ENCODE peak calls at places on chromosomes 6 and 20, in ten cellular contexts. C is ovary, E is H1, G is GM12878, K is stomach, N is sigmoid colon, P is HepG2, T is upper lobe of left lung, X is transverse colon, A is A549. Y is an unnamed sample.

GRCh38 chr6:85764844-85765243 is 122.2 kb upstream of the SYNCRIP start:
- DNase-seq in C (no peak), E (no peak), G (no peak), K (no peak), N (no peak), P (peak), T (no peak), X (no peak), A (no peak), Y (no peak)

GRCh38 chr6:1758076-1758679 is 148.5 kb downstream of the FOXC1 start:
- DNase-seq in C (no peak), E (no peak), G (no peak), K (no peak), N (no peak), P (no peak), T (no peak), X (no peak), A (no peak), Y (no peak)

GRCh38 chr6:167742719-167743303 is 83.9 kb upstream of the AFDN start:
- DNase-seq in C (no peak), E (no peak), G (no peak), K (no peak), N (no peak), P (peak), T (no peak), X (no peak), A (no peak), Y (no peak)

GRCh38 chr20:38173237-38174156 is 8.4 kb upstream of the TGM2 start:
- DNase-seq in C (no peak), E (no peak), G (no peak), K (peak), N (peak), P (peak), T (no peak), X (no peak), A (peak), Y (no peak)

GRCh38 chr6:167492096-167492449 is 167.2 kb downstream of the TTLL2 start:
- DNase-seq in C (no peak), E (no peak), G (no peak), K (no peak), N (peak), P (no peak), T (no peak), X (no peak), A (no peak), Y (peak)

GRCh38 chr6:134056046-134056445 is 3.6 kb upstream of the SLC2A12 start:
- DNase-seq in C (no peak), E (no peak), G (no peak), K (no peak), N (no peak), P (no peak), T (no peak), X (no peak), A (no peak), Y (no peak)

GRCh38 chr6:51792273-51793030 is 295.0 kb downstream of the PKHD1 start:
- DNase-seq in C (no peak), E (no peak), G (no peak), K (no peak), N (no peak), P (no peak), T (no peak), X (no peak), A (no peak), Y (no peak)

GRCh38 chr6:7406743-7407142 is 17.1 kb downstream of the RIOK1 start:
- DNase-seq in C (no peak), E (no peak), G (no peak), K (no peak), N (no peak), P (no peak), T (no peak), X (no peak), A (no peak), Y (no peak)

GRCh38 chr20:43911066-43911465 is 3.6 kb upstream of the TOX2 start:
- DNase-seq in C (no peak), E (no peak), G (no peak), K (no peak), N (no peak), P (no peak), T (no peak), X (no peak), A (no peak), Y (no peak)

GRCh38 chr20:36407196-36407733 is 101.1 kb downstream of the DLGAP4 start:
- DNase-seq in C (no peak), E (no peak), G (no peak), K (no peak), N (no peak), P (no peak), T (no peak), X (no peak), A (no peak), Y (no peak)

GRCh38 chr6:15016813-15017212 is 229.1 kb upstream of the JARID2 start:
- DNase-seq in C (no peak), E (no peak), G (no peak), K (no peak), N (no peak), P (no peak), T (no peak), X (no peak), A (no peak), Y (no peak)

GRCh38 chr6:109769213-109769612 is 78.1 kb downstream of the FIG4 start:
- DNase-seq in C (no peak), E (no peak), G (no peak), K (no peak), N (no peak), P (no peak), T (no peak), X (no peak), A (no peak), Y (no peak)

GRCh38 chr6:41658551-41659069 is 20.3 kb downstream of the MDFI start:
- DNase-seq in C (no peak), E (no peak), G (no peak), K (no peak), N (no peak), P (no peak), T (peak), X (no peak), A (no peak), Y (no peak)

GRCh38 chr6:24313477-24314141 is 44.2 kb downstream of the DCDC2 start:
- DNase-seq in C (no peak), E (no peak), G (no peak), K (peak), N (no peak), P (peak), T (peak), X (no peak), A (peak), Y (no peak)

GRCh38 chr6:293185-294174 is 1.2 kb downstream of the DUSP22 start:
- DNase-seq in C (no peak), E (no peak), G (no peak), K (no peak), N (peak), P (no peak), T (no peak), X (peak), A (no peak), Y (peak)

GRCh38 chr6:42182101-42182500 is 8.9 kb downstream of the GUCA1A start:
- DNase-seq in C (no peak), E (no peak), G (no peak), K (peak), N (no peak), P (no peak), T (no peak), X (no peak), A (no peak), Y (no peak)

GRCh38 chr6:83757021-83757420 is 48.1 kb upstream of the SNAP91 start:
- DNase-seq in C (no peak), E (no peak), G (no peak), K (no peak), N (no peak), P (no peak), T (no peak), X (no peak), A (no peak), Y (no peak)

GRCh38 chr20:5081196-5081595 is 38.6 kb downstream of the PCNA start:
- DNase-seq in C (no peak), E (no peak), G (no peak), K (no peak), N (no peak), P (no peak), T (no peak), X (no peak), A (no peak), Y (no peak)

GRCh38 chr6:25061289-25061945 is 125.7 kb upstream of the RIPOR2 start:
- DNase-seq in C (peak), E (peak), G (no peak), K (no peak), N (no peak), P (no peak), T (no peak), X (no peak), A (no peak), Y (no peak)

GRCh38 chr6:47440722-47441121 is 36.9 kb upstream of the CD2AP start:
- DNase-seq in C (no peak), E (no peak), G (peak), K (no peak), N (no peak), P (no peak), T (no peak), X (no peak), A (no peak), Y (peak)

GRCh38 chr6:19410477-19410876 is 426.7 kb upstream of the ID4 start:
- DNase-seq in C (no peak), E (no peak), G (no peak), K (no peak), N (no peak), P (no peak), T (no peak), X (no peak), A (no peak), Y (no peak)

GRCh38 chr6:90574610-90575009 is 12.3 kb downstream of the MAP3K7 start:
- DNase-seq in C (no peak), E (no peak), G (no peak), K (no peak), N (no peak), P (no peak), T (no peak), X (no peak), A (no peak), Y (no peak)

GRCh38 chr6:34243901-34244884 is 4.6 kb downstream of the SMIM29 start:
- DNase-seq in C (peak), E (no peak), G (no peak), K (peak), N (peak), P (peak), T (peak), X (peak), A (peak), Y (peak)

GRCh38 chr20:36506253-36506652 is 35.1 kb upstream of the MYL9 start:
- DNase-seq in C (no peak), E (no peak), G (no peak), K (no peak), N (no peak), P (peak), T (no peak), X (no peak), A (peak), Y (no peak)

GRCh38 chr6:79813143-79813542 is 134.2 kb downstream of the ELOVL4 start:
- DNase-seq in C (no peak), E (no peak), G (no peak), K (no peak), N (no peak), P (no peak), T (no peak), X (no peak), A (no peak), Y (no peak)

GRCh38 chr6:141488466-141488865 is 644.3 kb upstream of the GJE1 start:
- DNase-seq in C (no peak), E (no peak), G (no peak), K (no peak), N (no peak), P (no peak), T (no peak), X (no peak), A (no peak), Y (no peak)

GRCh38 chr20:64077876-64078551 is 1.3 kb downstream of the RGS19 start:
- DNase-seq in C (no peak), E (no peak), G (no peak), K (peak), N (no peak), P (no peak), T (no peak), X (peak), A (no peak), Y (no peak)

GRCh38 chr6:121917834-121918559 is 481.5 kb upstream of the HSF2 start:
- DNase-seq in C (no peak), E (no peak), G (no peak), K (no peak), N (no peak), P (no peak), T (no peak), X (no peak), A (no peak), Y (no peak)

GRCh38 chr6:25637946-25638345 is 14.1 kb upstream of the SCGN start:
- DNase-seq in C (no peak), E (peak), G (no peak), K (no peak), N (no peak), P (peak), T (no peak), X (peak), A (no peak), Y (no peak)

GRCh38 chr20:25053207-25054132 is 4.5 kb downstream of the ACSS1 start:
- DNase-seq in C (peak), E (no peak), G (no peak), K (peak), N (peak), P (no peak), T (no peak), X (peak), A (no peak), Y (peak)

GRCh38 chr6:158220786-158221442 is 52.8 kb downstream of the GTF2H5 start:
- DNase-seq in C (peak), E (peak), G (no peak), K (peak), N (peak), P (peak), T (peak), X (peak), A (peak), Y (peak)

GRCh38 chr20:46210672-46211330 is 92.7 kb downstream of the CD40 start:
- DNase-seq in C (no peak), E (no peak), G (no peak), K (no peak), N (no peak), P (no peak), T (no peak), X (no peak), A (no peak), Y (no peak)

GRCh38 chr6:72861059-72861458 is 239.2 kb downstream of the KCNQ5 start:
- DNase-seq in C (no peak), E (no peak), G (no peak), K (no peak), N (no peak), P (no peak), T (no peak), X (no peak), A (no peak), Y (no peak)
- TF ChIP-seq EP300 in C (no peak), E (no peak), G (no peak), K (no peak), N (no peak), P (no peak), T (no peak), X (no peak), A (no peak), Y (no peak)

GRCh38 chr6:56752009-56752408 is 109.3 kb upstream of the DST start:
- DNase-seq in C (no peak), E (no peak), G (no peak), K (no peak), N (no peak), P (no peak), T (no peak), X (no peak), A (no peak), Y (no peak)
- TF ChIP-seq EP300 in C (no peak), E (no peak), G (no peak), K (no peak), N (no peak), P (no peak), T (no peak), X (no peak), A (no peak), Y (no peak)

DNA sequence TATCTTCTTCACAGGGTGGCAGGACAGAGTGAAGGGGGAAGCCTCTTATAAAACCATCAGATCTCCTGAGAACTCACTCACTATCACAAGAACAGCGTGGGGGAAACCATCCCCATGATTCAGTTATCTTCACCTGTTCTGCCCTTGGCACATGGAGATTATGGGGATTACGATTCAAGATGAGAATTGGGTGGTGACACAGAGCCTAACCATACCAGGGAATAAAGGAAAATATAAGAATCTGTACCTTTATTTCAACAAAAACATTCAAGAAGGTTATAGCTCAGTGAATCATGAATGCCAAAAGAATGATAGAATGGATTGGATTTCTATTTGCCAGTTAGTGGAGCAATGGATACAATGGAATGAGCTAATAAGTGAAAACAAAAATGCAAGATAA is 214.4 kb downstream of the PTPRK start:
- DNase-seq in C (no peak), E (no peak), G (no peak), K (no peak), N (no peak), P (no peak), T (no peak), X (no peak), A (no peak), Y (no peak)
- TF ChIP-seq EP300 in C (no peak), E (no peak), G (no peak), K (no peak), N (no peak), P (no peak), T (no peak), X (no peak), A (no peak), Y (no peak)

DNA sequence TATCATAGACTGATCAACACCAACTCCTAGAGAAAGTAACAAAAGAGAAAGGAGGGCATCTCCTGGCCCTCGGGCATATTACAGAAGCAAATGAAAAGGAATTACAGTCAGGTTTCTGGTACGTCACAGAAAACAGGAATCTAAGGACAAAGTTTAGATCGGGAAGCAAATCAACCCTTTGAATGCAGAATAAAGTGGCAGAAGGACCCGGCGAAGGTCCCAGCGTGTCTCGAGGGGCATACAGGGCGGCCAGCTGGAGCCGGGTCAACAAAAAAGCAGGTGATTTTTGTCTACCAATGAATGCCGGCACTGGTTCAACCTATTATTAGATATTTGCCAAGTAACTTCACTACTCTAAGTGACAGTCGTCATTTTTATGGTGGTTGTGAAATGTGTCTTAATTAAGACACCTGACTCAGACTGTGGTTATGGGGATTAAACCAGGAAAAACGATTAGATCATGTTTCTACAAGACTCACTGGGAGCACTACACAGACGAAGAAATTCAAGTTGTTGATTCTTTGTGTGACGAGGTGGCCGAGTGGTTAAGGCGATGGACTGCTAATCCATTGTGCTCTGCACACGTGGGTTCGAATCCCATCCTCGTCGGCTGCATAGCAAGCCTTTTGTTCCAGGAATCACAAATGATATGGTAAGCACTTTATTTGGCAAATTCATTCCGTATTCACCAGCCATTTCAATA is 12.4 kb upstream of the ZSCAN9 start:
- DNase-seq in C (no peak), E (peak), G (peak), K (no peak), N (no peak), P (peak), T (no peak), X (peak), A (peak), Y (no peak)
- TF ChIP-seq EP300 in C (no peak), E (peak), G (no peak), K (no peak), N (no peak), P (no peak), T (no peak), X (no peak), A (no peak), Y (no peak)

GRCh38 chr6:163599136-163599535 is 184.6 kb downstream of the QKI start:
- DNase-seq in C (no peak), E (no peak), G (no peak), K (no peak), N (no peak), P (no peak), T (no peak), X (no peak), A (no peak), Y (no peak)
- TF ChIP-seq EP300 in C (no peak), E (no peak), G (no peak), K (no peak), N (no peak), P (no peak), T (no peak), X (no peak), A (no peak), Y (no peak)

GRCh38 chr20:21623781-21624094 is 81.7 kb upstream of the PAX1 start:
- DNase-seq in C (no peak), E (no peak), G (no peak), K (no peak), N (no peak), P (no peak), T (no peak), X (no peak), A (no peak), Y (no peak)
- TF ChIP-seq EP300 in C (no peak), E (no peak), G (no peak), K (no peak), N (no peak), P (no peak), T (no peak), X (no peak), A (no peak), Y (no peak)

Y was measured in tibial nerve.